ENCODE peak calls at places on chromosomes 16 and 17, in seven cellular contexts. L, C, Z, Q, H, I and G are unnamed samples.

GRCh38 chr17:50149425-50150353 is 788 bp downstream of the PPP1R9B start:
- DNase-seq in Q (no peak), C (peak), L (peak), H (no peak), I (peak), Z (no peak), G (no peak)

GRCh38 chr16:56931253-56931768 is 631 bp upstream of the HERPUD1 start:
- DNase-seq in L (peak), Q (no peak), I (no peak), C (no peak), Z (no peak), H (no peak), G (no peak)

GRCh38 chr17:16215002-16215272 is 397 bp downstream of the NCOR1 start:
- DNase-seq in H (no peak), I (peak), Q (no peak), L (no peak), Z (peak), C (peak), G (no peak)

GRCh38 chr17:62188713-62189112 is 123.6 kb upstream of the MED13 start:
- DNase-seq in L (no peak), Z (no peak), H (no peak), I (no peak), C (no peak), Q (no peak), G (no peak)

GRCh38 chr16:1772908-1773702 is at the start of gene MRPS34:
- DNase-seq in Q (no peak), Z (no peak), I (peak), H (peak), L (peak), C (peak), G (no peak)

GRCh38 chr17:49741009-49741691 is 22.8 kb downstream of the FAM117A start:
- DNase-seq in Q (no peak), H (no peak), Z (no peak), I (no peak), L (no peak), C (no peak), G (no peak)

GRCh38 chr17:7704601-7705268 is at the start of gene EFNB3:
- DNase-seq in Z (no peak), I (peak), L (peak), C (peak), Q (no peak), H (no peak), G (no peak)

GRCh38 chr17:6677158-6677831 is 25.7 kb downstream of the C17orf100 start:
- DNase-seq in Z (no peak), C (no peak), H (no peak), L (no peak), I (no peak), Q (peak), G (no peak)

GRCh38 chr17:59470624-59471297 is 94.6 kb upstream of the DHX40 start:
- DNase-seq in L (no peak), H (no peak), Z (no peak), I (no peak), C (no peak), Q (no peak), G (no peak)

GRCh38 chr16:46729326-46729995 is 18.7 kb downstream of the MYLK3 start:
- DNase-seq in L (no peak), Q (no peak), H (no peak), I (no peak), C (no peak), Z (no peak), G (no peak)

GRCh38 chr16:46822270-46822669 is 8.7 kb downstream of the C16orf87 start:
- DNase-seq in Q (peak), H (no peak), L (no peak), Z (peak), C (no peak), I (peak), G (no peak)

GRCh38 chr17:35568561-35568960 is 7.9 kb upstream of the SLFN14 start:
- DNase-seq in C (no peak), Q (no peak), Z (no peak), L (no peak), I (no peak), H (no peak), G (no peak)

GRCh38 chr17:9324864-9325263 is 250.8 kb downstream of the STX8 start:
- DNase-seq in H (no peak), Z (no peak), Q (no peak), C (no peak), L (peak), I (no peak), G (no peak)

GRCh38 chr17:50621562-50621961 is 13.1 kb upstream of the ABCC3 start:
- DNase-seq in Q (no peak), Z (no peak), I (no peak), L (no peak), H (no peak), C (no peak), G (no peak)

GRCh38 chr17:55426851-55427586 is 5.4 kb upstream of the MMD start:
- DNase-seq in L (no peak), H (no peak), Q (no peak), I (no peak), Z (no peak), C (no peak), G (no peak)

GRCh38 chr17:19378416-19379293 is at the start of gene MAPK7:
- DNase-seq in C (no peak), L (peak), H (no peak), I (no peak), Z (no peak), Q (no peak), G (no peak)